ENCODE peak calls at places on chromosome 22, in seven cellular contexts. P is adrenal gland, V is tibial artery, D is GM23248, O is cardiac muscle cell, Z is A673, I is K562. M is an unnamed sample.

GRCh38 chr22:29581799-29582198 is 886 bp upstream of the NIPSNAP1 start:
- DNase-seq in D (no peak), I (no peak), V (no peak), Z (no peak), P (no peak), O (no peak), M (no peak)

GRCh38 chr22:33812578-33812977 is 107.7 kb downstream of the LARGE1 start:
- DNase-seq in Z (no peak), D (no peak), P (no peak), O (no peak), I (no peak), V (no peak), M (no peak)

GRCh38 chr22:38016182-38017078 is 32.1 kb upstream of the SOX10 start:
- DNase-seq in D (peak), O (no peak), Z (peak), I (no peak), V (no peak), P (peak), M (no peak)

GRCh38 chr22:38219644-38220043 is 17.9 kb downstream of the MAFF start:
- DNase-seq in D (no peak), I (no peak), O (no peak), P (no peak), V (no peak), Z (no peak), M (no peak)

GRCh38 chr22:19820880-19821522 is 33.7 kb downstream of the GNB1L start:
- DNase-seq in I (no peak), O (no peak), D (no peak), V (no peak), P (peak), Z (no peak), M (no peak)

GRCh38 chr22:33332538-33332937 is 274.4 kb upstream of the SYN3 start:
- DNase-seq in Z (no peak), O (no peak), V (no peak), I (no peak), D (no peak), P (no peak), M (no peak)

GRCh38 chr22:32706149-32706548 is 95.4 kb upstream of the TIMP3 start:
- DNase-seq in P (no peak), Z (no peak), I (no peak), D (peak), V (no peak), O (no peak), M (no peak)

GRCh38 chr22:48622891-48623545 is 1204.7 kb downstream of the BRD1 start:
- DNase-seq in D (no peak), P (no peak), I (no peak), O (no peak), V (no peak), Z (no peak), M (no peak)

GRCh38 chr22:49084203-49084602 is 743.5 kb downstream of the BRD1 start:
- DNase-seq in P (no peak), D (no peak), Z (no peak), O (no peak), V (no peak), I (peak), M (peak)

GRCh38 chr22:41535244-41535643 is 9.0 kb downstream of the POLR3H start:
- DNase-seq in I (no peak), D (peak), Z (peak), V (no peak), O (peak), P (no peak), M (no peak)

GRCh38 chr22:19886605-19887250 is 32.1 kb upstream of the GNB1L start:
- DNase-seq in V (no peak), I (no peak), O (no peak), Z (peak), P (no peak), D (peak), M (peak)

GRCh38 chr22:22712666-22713365 is 68.4 kb downstream of the GGTLC2 start:
- DNase-seq in O (no peak), I (no peak), P (no peak), D (no peak), V (no peak), Z (no peak), M (no peak)
- H3K4me3 ChIP-seq in O (no peak), I (no peak), P (no peak), D (no peak), V (no peak), Z (no peak), M (no peak)

GRCh38 chr22:46378499-46379300 is 43.2 kb downstream of the TRMU start:
- DNase-seq in O (no peak), I (no peak), V (no peak), P (no peak), D (no peak), Z (no peak), M (no peak)
- H3K4me3 ChIP-seq in O (no peak), I (no peak), V (no peak), P (no peak), D (no peak), Z (no peak), M (no peak)

GRCh38 chr22:39994046-39994565 is 648 bp upstream of the FAM83F start:
- DNase-seq in V (no peak), I (peak), O (no peak), P (no peak), Z (no peak), D (no peak), M (no peak)
- H3K4me3 ChIP-seq in V (no peak), I (no peak), O (no peak), P (no peak), Z (no peak), D (no peak), M (no peak)

GRCh38 chr22:36417281-36417686 is 29.5 kb upstream of the MYH9 start:
- DNase-seq in P (peak), D (peak), O (no peak), V (no peak), Z (no peak), I (no peak), M (peak)

GRCh38 chr22:36419912-36420882 is 32.4 kb upstream of the MYH9 start:
- DNase-seq in Z (no peak), D (peak), O (no peak), I (no peak), P (no peak), V (no peak), M (no peak)

GRCh38 chr22:36422287-36423014 is 34.7 kb upstream of the MYH9 start:
- DNase-seq in Z (no peak), O (no peak), D (no peak), V (no peak), I (no peak), P (no peak), M (no peak)

GRCh38 chr22:36415415-36416168 is 27.8 kb upstream of the MYH9 start:
- DNase-seq in D (peak), V (no peak), O (no peak), P (no peak), I (no peak), Z (no peak), M (no peak)

GRCh38 chr22:36419177-36419911 is 31.6 kb upstream of the MYH9 start:
- DNase-seq in I (peak), O (peak), P (peak), D (peak), Z (no peak), V (no peak), M (peak)
- H3K4me3 ChIP-seq in I (no peak), O (no peak), P (no peak), D (peak), Z (no peak), V (peak), M (no peak)

GRCh38 chr22:26786398-26786797 is 129.0 kb downstream of the MIAT start:
- DNase-seq in D (no peak), O (no peak), V (no peak), I (no peak), P (no peak), Z (no peak), M (no peak)

GRCh38 chr22:26784772-26785171 is 127.4 kb downstream of the MIAT start:
- DNase-seq in D (no peak), I (no peak), P (no peak), O (no peak), V (no peak), Z (no peak), M (no peak)

GRCh38 chr22:26783886-26784285 is 126.5 kb downstream of the MIAT start:
- DNase-seq in D (no peak), Z (no peak), V (no peak), O (no peak), I (no peak), P (no peak), M (no peak)

GRCh38 chr22:26781591-26781990 is 124.2 kb downstream of the MIAT start:
- DNase-seq in I (no peak), P (no peak), O (peak), D (no peak), V (no peak), Z (no peak), M (no peak)

DNA sequence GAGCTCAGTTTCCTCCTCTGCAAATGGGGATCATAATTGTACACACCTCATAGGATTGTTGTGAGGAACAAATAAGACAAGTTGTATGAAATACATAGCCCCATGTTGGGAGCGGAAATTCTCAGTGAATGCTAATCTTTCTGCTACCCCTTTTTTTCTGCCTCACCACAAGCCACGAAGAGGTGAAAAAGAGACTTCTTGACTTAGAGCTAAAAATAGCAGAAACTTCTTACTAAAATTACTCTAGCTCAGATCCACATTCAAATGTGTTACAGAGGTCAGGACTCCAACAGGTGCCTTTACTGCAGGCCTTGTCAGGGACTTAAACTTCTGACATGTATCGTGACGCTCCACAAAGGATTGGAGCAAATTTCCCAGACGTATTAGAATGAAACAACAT is 128.6 kb downstream of the MIAT start:
- DNase-seq in Z (no peak), V (no peak), I (no peak), P (no peak), O (no peak), D (no peak), M (peak)
- H3K4me3 ChIP-seq in Z (no peak), V (no peak), I (no peak), P (no peak), O (no peak), D (no peak), M (no peak)

M was measured in Jurkat, Clone E6-1.